ENCODE peak calls at places on chromosomes 5 and 9, in eight cellular contexts. A, E, N, F, V, R, Y and B are unnamed samples.

GRCh38 chr9:101677864-101678263 is 60.6 kb downstream of the GRIN3A start:
- DNase-seq in A (no peak), E (no peak), N (no peak), F (no peak), V (no peak), R (no peak), Y (no peak), B (no peak)

GRCh38 chr5:83471405-83472212 is at the start of gene VCAN:
- DNase-seq in A (no peak), E (peak), N (peak), F (peak), V (no peak), R (peak), Y (no peak), B (peak)

GRCh38 chr9:83981126-83981871 is 694 bp downstream of the RMI1 start:
- DNase-seq in A (no peak), E (no peak), N (peak), F (peak), V (no peak), R (no peak), Y (peak), B (no peak)

GRCh38 chr9:21412109-21412508 is 3.2 kb downstream of the IFNA8 start:
- DNase-seq in A (no peak), E (no peak), N (no peak), F (no peak), V (no peak), R (no peak), Y (no peak), B (no peak)

GRCh38 chr5:127492854-127493738 is 24.3 kb upstream of the PRRC1 start:
- DNase-seq in A (peak), E (no peak), N (peak), F (peak), V (no peak), R (no peak), Y (peak), B (no peak)

GRCh38 chr5:158543539-158544387 is 556.0 kb downstream of the EBF1 start:
- DNase-seq in A (no peak), E (no peak), N (no peak), F (peak), V (no peak), R (no peak), Y (no peak), B (peak)

GRCh38 chr5:170329524-170329923 is 31.9 kb upstream of the LCP2 start:
- DNase-seq in A (no peak), E (no peak), N (no peak), F (no peak), V (no peak), R (no peak), Y (no peak), B (no peak)

GRCh38 chr5:171392585-171393159 is 5.0 kb downstream of the NPM1 start:
- DNase-seq in A (no peak), E (no peak), N (no peak), F (no peak), V (no peak), R (no peak), Y (no peak), B (no peak)

GRCh38 chr5:55925677-55926076 is 69.1 kb downstream of the IL6ST start:
- DNase-seq in A (no peak), E (no peak), N (no peak), F (no peak), V (no peak), R (no peak), Y (no peak), B (no peak)

GRCh38 chr9:112569186-112569585 is 82.6 kb downstream of the KIAA1958 start:
- DNase-seq in A (no peak), E (no peak), N (no peak), F (peak), V (no peak), R (no peak), Y (no peak), B (peak)

GRCh38 chr5:80255425-80255751 is 460 bp downstream of the SERINC5 start:
- DNase-seq in A (peak), E (no peak), N (no peak), F (peak), V (peak), R (peak), Y (peak), B (no peak)

GRCh38 chr9:130862747-130863146 is 27.7 kb downstream of the ABL1 start:
- DNase-seq in A (no peak), E (no peak), N (no peak), F (no peak), V (no peak), R (no peak), Y (no peak), B (no peak)

GRCh38 chr9:69604568-69605219 is 67.5 kb downstream of the APBA1 start:
- DNase-seq in A (no peak), E (no peak), N (no peak), F (no peak), V (no peak), R (no peak), Y (no peak), B (no peak)

GRCh38 chr9:120348951-120349429 is 231.0 kb downstream of the CDK5RAP2 start:
- DNase-seq in A (no peak), E (peak), N (peak), F (peak), V (no peak), R (peak), Y (peak), B (no peak)

GRCh38 chr5:127042593-127042992 is 12.2 kb upstream of the MARCHF3 start:
- DNase-seq in A (no peak), E (no peak), N (no peak), F (peak), V (no peak), R (no peak), Y (no peak), B (no peak)

GRCh38 chr9:88821749-88822106 is 169.5 kb upstream of the S1PR3 start:
- DNase-seq in A (no peak), E (no peak), N (no peak), F (no peak), V (no peak), R (no peak), Y (no peak), B (no peak)

GRCh38 chr5:175878544-175879438 is 7.4 kb downstream of the CPLX2 start:
- DNase-seq in A (no peak), E (no peak), N (no peak), F (peak), V (no peak), R (peak), Y (no peak), B (no peak)

GRCh38 chr9:69495331-69495730 is 170.3 kb downstream of the ENTREP1 start:
- DNase-seq in A (no peak), E (no peak), N (no peak), F (no peak), V (no peak), R (no peak), Y (no peak), B (no peak)

GRCh38 chr5:148875205-148875875 is 48.9 kb downstream of the ADRB2 start:
- DNase-seq in A (no peak), E (no peak), N (no peak), F (peak), V (no peak), R (no peak), Y (no peak), B (no peak)

GRCh38 chr9:117887383-117887782 is 183.2 kb downstream of the TLR4 start:
- DNase-seq in A (no peak), E (no peak), N (no peak), F (peak), V (no peak), R (no peak), Y (no peak), B (no peak)

GRCh38 chr5:9619331-9620092 is 10.6 kb downstream of the TAS2R1 start:
- DNase-seq in A (no peak), E (no peak), N (no peak), F (no peak), V (no peak), R (no peak), Y (no peak), B (no peak)